ENCODE peak calls at places on chromosomes 3 and 15, in seven cellular contexts. T is uterus, X is neural progenitor cell, S is IMR-90, F is mucosa of descending colon, V is foreskin fibroblast, U is OCI-LY7. E is an unnamed sample.

GRCh38 chr3:28347374-28348285 is 891 bp upstream of the ZCWPW2 start:
- DNase-seq in F (peak; percentile 9), S (peak; percentile 65), V (peak; percentile 84), U (no peak), X (peak; percentile 2), T (no peak), E (no peak)

GRCh38 chr3:129556890-129557736 is 14.1 kb downstream of the H1-8 start:
- DNase-seq in T (no peak), F (no peak), X (peak; percentile 27), V (peak; percentile 82), S (no peak), U (no peak), E (no peak)

GRCh38 chr3:43248194-43248593 is 38.1 kb upstream of the SNRK start:
- DNase-seq in X (no peak), S (no peak), T (no peak), V (peak; percentile 30), F (no peak), U (no peak), E (no peak)

GRCh38 chr3:52277972-52278509 is 408 bp downstream of the WDR82 start:
- DNase-seq in S (no peak), T (peak; percentile 55), X (peak; percentile 81), F (no peak), U (peak; percentile 73), V (no peak), E (no peak)

GRCh38 chr15:66734961-66735908 is 33.2 kb downstream of the SMAD6 start:
- DNase-seq in X (no peak), F (no peak), V (peak; percentile 68), U (no peak), T (no peak), S (no peak), E (no peak)

GRCh38 chr3:46565607-46566039 is 479 bp downstream of the LRRC2 start:
- DNase-seq in T (peak; percentile 39), X (peak; percentile 77), S (peak; percentile 22), F (peak; percentile 37), V (no peak), U (no peak), E (peak; percentile 53)

GRCh38 chr15:22949074-22949547 is 31.1 kb downstream of the CYFIP1 start:
- DNase-seq in F (peak; percentile 57), T (peak; percentile 76), X (peak; percentile 83), U (no peak), S (peak; percentile 24), V (peak; percentile 80), E (peak; percentile 84)

GRCh38 chr3:153138267-153139210 is 23.5 kb upstream of the RAP2B start:
- DNase-seq in T (peak; percentile 38), F (peak; percentile 76), V (peak; percentile 96), U (no peak), X (no peak), S (peak; percentile 96), E (peak; percentile 19)

GRCh38 chr15:39125904-39126303 is 455.0 kb upstream of the THBS1 start:
- DNase-seq in X (peak; percentile 63), U (peak; percentile 31), V (peak; percentile 70), T (no peak), S (peak; percentile 68), F (peak; percentile 14), E (no peak)

GRCh38 chr3:193791041-193792032 is 198.3 kb downstream of the OPA1 start:
- DNase-seq in S (no peak), U (peak; percentile 16), V (no peak), T (no peak), X (no peak), F (no peak), E (no peak)

GRCh38 chr3:25021816-25022215 is 406.2 kb upstream of the RARB start:
- DNase-seq in X (no peak), F (peak; percentile 15), S (peak; percentile 16), T (no peak), U (no peak), V (peak; percentile 14), E (no peak)

GRCh38 chr3:140767536-140767935 is 89.7 kb downstream of the TRIM42 start:
- DNase-seq in X (no peak), S (no peak), F (no peak), T (no peak), U (no peak), V (peak; percentile 3), E (no peak)

GRCh38 chr3:152352559-152352958 is 83.8 kb downstream of the MBNL1 start:
- DNase-seq in S (no peak), V (no peak), F (no peak), X (peak; percentile 5), U (no peak), T (no peak), E (no peak)

GRCh38 chr3:49617390-49618013 is 56.6 kb upstream of the APEH start:
- DNase-seq in U (no peak), F (no peak), T (no peak), S (no peak), V (no peak), X (no peak), E (no peak)

GRCh38 chr3:188021502-188022040 is 132.4 kb upstream of the LPP start:
- DNase-seq in F (no peak), X (no peak), V (peak; percentile 56), S (peak; percentile 84), T (no peak), U (no peak), E (no peak)

GRCh38 chr15:39629376-39629775 is 48.5 kb downstream of the THBS1 start:
- DNase-seq in U (no peak), X (no peak), T (no peak), V (no peak), S (peak; percentile 43), F (peak; percentile 74), E (no peak)

GRCh38 chr3:126476166-126476975 is 680 bp upstream of the ZXDC start:
- DNase-seq in F (peak; percentile 77), V (no peak), T (peak; percentile 73), X (no peak), U (no peak), S (peak; percentile 25), E (peak; percentile 59)

GRCh38 chr3:128486157-128486691 is 6.8 kb downstream of the GATA2 start:
- DNase-seq in F (no peak), T (no peak), S (no peak), V (peak; percentile 14), U (no peak), X (no peak), E (no peak)

GRCh38 chr3:5013021-5013906 is 34.0 kb downstream of the BHLHE40 start:
- DNase-seq in X (no peak), F (no peak), T (no peak), S (peak; percentile 47), U (no peak), V (peak; percentile 38), E (no peak)

GRCh38 chr15:87591521-87591920 is 665.0 kb downstream of the NTRK3 start:
- DNase-seq in T (no peak), U (no peak), X (no peak), F (no peak), S (no peak), V (no peak), E (no peak)

GRCh38 chr3:58111513-58112184 is 99.1 kb downstream of the DNASE1L3 start:
- DNase-seq in S (no peak), F (peak; percentile 91), V (no peak), U (no peak), X (no peak), T (no peak), E (no peak)

GRCh38 chr15:99466701-99467337 is 99.0 kb upstream of the MEF2A start:
- DNase-seq in X (no peak), U (no peak), V (no peak), S (no peak), F (no peak), T (no peak), E (no peak)

GRCh38 chr15:58556541-58556940 is 124.8 kb downstream of the LIPC start:
- DNase-seq in S (no peak), X (no peak), U (no peak), V (no peak), T (no peak), F (no peak), E (no peak)

GRCh38 chr15:58553365-58553918 is 121.7 kb downstream of the LIPC start:
- DNase-seq in T (no peak), F (no peak), U (no peak), X (no peak), S (no peak), V (no peak), E (no peak)

GRCh38 chr15:58556028-58556361 is 124.2 kb downstream of the LIPC start:
- DNase-seq in U (no peak), F (no peak), T (no peak), S (no peak), X (no peak), V (no peak), E (no peak)

GRCh38 chr15:58554758-58555157 is 123.0 kb downstream of the LIPC start:
- DNase-seq in F (no peak), V (no peak), X (no peak), T (no peak), U (no peak), S (no peak), E (no peak)

GRCh38 chr15:58555168-58556027 is 123.6 kb downstream of the LIPC start:
- DNase-seq in X (peak; percentile 45), U (no peak), T (no peak), F (peak; percentile 47), V (no peak), S (no peak), E (no peak)
- TF ChIP-seq CTCF in X (peak; percentile 33), U (no peak), T (no peak), F (no peak), V (no peak), S (no peak), E (no peak)

GRCh38 chr3:65952842-65953241 is 85.9 kb downstream of the MAGI1 start:
- DNase-seq in S (no peak), X (no peak), T (no peak), F (no peak), V (no peak), U (no peak), E (no peak)
- H3K4me3 ChIP-seq in S (no peak overlapping the region), X (no peak overlapping the region), T (no peak overlapping the region), F (no peak overlapping the region), V (no peak overlapping the region), U (no peak overlapping the region), E (no peak overlapping the region)

DNA sequence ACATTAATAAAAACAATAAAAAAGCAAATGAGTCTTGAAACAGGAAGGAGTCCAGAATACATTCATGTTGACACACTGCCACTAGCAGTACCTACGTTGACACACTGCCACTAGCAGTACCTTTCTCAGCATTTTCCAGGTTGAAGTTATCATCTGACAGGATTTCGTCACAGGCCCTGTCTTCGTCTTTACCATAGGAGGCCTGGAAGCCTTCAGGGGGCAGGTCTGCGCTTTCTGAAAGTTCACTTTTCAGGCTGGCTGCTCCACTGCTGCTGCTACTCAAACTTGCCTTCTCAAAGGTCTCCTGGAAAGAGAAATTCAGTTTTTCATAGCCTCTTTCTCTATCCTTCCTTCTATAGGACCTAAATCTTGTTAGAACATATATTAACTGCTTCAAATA is 194.7 kb downstream of the NEK10 start:
- DNase-seq in S (no peak), F (no peak), U (no peak), T (no peak), V (no peak), X (no peak), E (no peak)
- TF ChIP-seq CTCF in S (no peak), F (no peak), U (no peak), T (no peak), V (no peak), X (no peak), E (no peak)

GRCh38 chr3:112846764-112847163 is at the start of gene CD200R1L:
- DNase-seq in S (no peak), V (no peak), T (no peak), U (no peak), F (no peak), X (no peak), E (no peak)
- H3K4me3 ChIP-seq in S (no peak within 1 kb of the TSS), V (no peak within 1 kb of the TSS), T (no peak within 1 kb of the TSS), U (no peak within 1 kb of the TSS), F (no peak within 1 kb of the TSS), X (no peak within 1 kb of the TSS), E (no peak within 1 kb of the TSS)

GRCh38 chr3:147393261-147393964 is 12.9 kb downstream of the ZIC4 start:
- DNase-seq in T (no peak), U (no peak), F (no peak), V (peak; percentile 42), X (peak; percentile 79), S (no peak), E (no peak)
- TF ChIP-seq CTCF in T (no peak), U (no peak), F (no peak), V (no peak), X (no peak), S (no peak), E (no peak)